ENCODE peak calls at places on chromosomes 11 and 22, in five cellular contexts. X, C, N, W and M are unnamed samples.

GRCh38 chr11:47400813-47401279 is 7.5 kb upstream of the SLC39A13 start:
- DNase-seq in X (no peak), C (no peak), N (no peak), W (no peak), M (no peak)

GRCh38 chr11:9461760-9462134 is 935 bp downstream of the ZNF143 start:
- DNase-seq in X (no peak), C (no peak), N (peak; percentile 33), W (no peak), M (no peak)

GRCh38 chr11:102830328-102830727 is 13.1 kb downstream of the MMP3 start:
- DNase-seq in X (no peak), C (peak; percentile 33), N (peak; percentile 30), W (no peak), M (no peak)

GRCh38 chr11:30729187-30729713 is 143.1 kb upstream of the MPPED2 start:
- DNase-seq in X (no peak), C (no peak), N (no peak), W (no peak), M (no peak)

GRCh38 chr11:63738720-63739360 is 29.7 kb downstream of the ZFTA start:
- DNase-seq in X (peak; percentile 33), C (peak; percentile 75), N (peak; percentile 85), W (peak; percentile 77), M (peak; percentile 76)

GRCh38 chr11:93766504-93766903 is 17.6 kb upstream of the MED17 start:
- DNase-seq in X (no peak), C (no peak), N (no peak), W (no peak), M (no peak)

GRCh38 chr11:123373754-123374621 is 56.1 kb upstream of the GRAMD1B start:
- DNase-seq in X (no peak), C (no peak), N (no peak), W (no peak), M (no peak)

GRCh38 chr22:49753961-49754673 is 73.6 kb downstream of the BRD1 start:
- DNase-seq in X (no peak), C (no peak), N (no peak), W (no peak), M (no peak)

GRCh38 chr11:126585388-126586302 is 230.2 kb downstream of the ST3GAL4 start:
- DNase-seq in X (peak; percentile 46), C (peak; percentile 95), N (peak; percentile 97), W (no peak), M (peak; percentile 48)

GRCh38 chr11:2565447-2566222 is 120.8 kb downstream of the KCNQ1 start:
- DNase-seq in X (no peak), C (no peak), N (no peak), W (no peak), M (no peak)

GRCh38 chr11:2088746-2089535 is 50.2 kb downstream of the IGF2 start:
- DNase-seq in X (no peak), C (no peak), N (no peak), W (no peak), M (no peak)

GRCh38 chr22:26410398-26410797 is 18.7 kb upstream of the ASPHD2 start:
- DNase-seq in X (no peak), C (no peak), N (no peak), W (no peak), M (no peak)

GRCh38 chr22:36569999-36570398 is 41.0 kb upstream of the EIF3D start:
- DNase-seq in X (no peak), C (no peak), N (peak; percentile 36), W (peak; percentile 70), M (peak; percentile 46)

GRCh38 chr11:1341928-1342524 is 32.6 kb upstream of the TOLLIP start:
- DNase-seq in X (no peak), C (peak; percentile 8), N (peak; percentile 27), W (no peak), M (no peak)

GRCh38 chr22:43310311-43310710 is 32.9 kb downstream of the SCUBE1 start:
- DNase-seq in X (no peak), C (no peak), N (no peak), W (no peak), M (no peak)

DNA sequence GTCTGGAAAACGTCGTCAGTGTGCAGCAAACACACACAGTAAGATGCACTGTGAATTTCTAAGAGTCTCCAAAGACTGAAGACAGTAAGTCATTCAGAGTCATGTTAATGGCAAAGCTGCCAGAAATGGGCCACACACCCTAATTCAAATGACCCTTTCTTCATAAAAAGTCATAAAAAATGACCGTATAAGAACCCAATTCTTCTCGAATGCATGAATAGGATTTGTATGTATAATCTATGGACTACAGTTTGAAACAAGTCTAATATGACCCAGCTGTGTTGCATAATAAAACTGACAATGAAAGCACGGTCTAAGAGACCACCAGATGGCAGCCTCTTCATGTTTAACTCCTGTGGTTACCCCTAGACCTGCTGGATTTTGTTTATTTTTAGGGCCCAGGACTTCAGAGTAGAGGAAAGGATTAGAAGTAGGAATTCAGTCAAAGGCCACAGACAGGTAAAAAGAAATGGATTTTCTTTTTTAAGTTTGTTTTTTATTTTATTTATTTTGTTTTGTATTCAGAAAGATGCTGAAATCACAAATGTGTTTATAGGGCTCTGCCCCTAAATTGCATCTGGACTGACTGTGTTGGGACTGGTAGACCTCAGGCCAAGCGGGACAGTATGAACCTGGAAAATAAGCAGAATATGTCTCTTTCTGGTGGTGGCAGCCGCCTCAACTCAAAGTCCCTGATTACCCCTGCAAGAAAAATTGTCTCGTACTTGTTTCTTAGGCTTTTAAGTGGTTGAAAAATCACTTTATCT is 32.1 kb upstream of the SLC5A12 start:
- DNase-seq in X (no peak), C (peak; percentile 59), N (peak; percentile 84), W (peak; percentile 31), M (peak; percentile 36)
- TF ChIP-seq CTCF in X (peak; percentile 69), C (peak; percentile 94), N (peak; percentile 90), W (peak; percentile 55), M (peak; percentile 76)

GRCh38 chr11:78418584-78419211 is 1.1 kb upstream of the GAB2 start:
- DNase-seq in X (no peak), C (no peak), N (peak; percentile 22), W (no peak), M (no peak)

GRCh38 chr11:78417175-78417887 is at the start of gene GAB2:
- DNase-seq in X (no peak), C (no peak), N (no peak), W (no peak), M (no peak)

GRCh38 chr11:78416285-78417174 is 1.1 kb downstream of the GAB2 start:
- DNase-seq in X (peak; percentile 34), C (peak; percentile 88), N (peak; percentile 89), W (peak; percentile 88), M (peak; percentile 78)

GRCh38 chr11:78419327-78419726 is 1.7 kb upstream of the GAB2 start:
- DNase-seq in X (no peak), C (peak; percentile 94), N (peak; percentile 100), W (no peak), M (no peak)

DNA sequence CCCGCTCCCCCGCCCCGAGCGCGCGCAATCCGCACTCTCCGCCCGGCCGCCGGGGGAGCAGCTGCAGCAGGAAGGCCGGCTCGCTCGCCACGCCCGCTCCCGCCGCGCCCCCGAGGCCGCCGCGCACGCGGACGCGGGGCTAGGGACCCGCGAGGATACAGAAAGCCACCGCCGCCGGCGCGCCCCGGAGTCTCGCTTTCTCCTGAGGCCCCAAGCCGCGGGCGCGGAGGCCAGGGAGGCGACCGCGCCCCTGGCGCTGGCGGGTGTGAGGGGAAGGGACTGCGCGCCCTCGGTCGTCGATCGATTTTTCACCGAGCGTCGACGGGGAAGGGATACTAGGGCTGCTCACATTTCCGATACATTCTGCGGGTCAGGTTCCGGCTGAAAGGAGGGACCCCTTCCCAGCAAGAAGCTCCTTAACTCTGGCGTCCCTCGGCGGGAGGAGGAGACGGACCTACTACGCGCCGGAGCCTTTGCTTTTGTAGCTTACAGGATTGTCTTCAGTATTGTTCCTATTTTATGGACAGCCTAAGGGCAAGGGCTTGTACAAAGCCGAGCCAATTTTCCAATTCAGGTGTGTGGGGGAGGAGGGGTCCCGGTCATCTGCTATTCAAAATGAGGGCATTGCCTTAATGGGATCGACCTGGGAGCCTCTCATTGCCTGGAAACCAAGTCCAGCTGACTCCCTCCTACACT is 416 bp upstream of the GAB2 start:
- DNase-seq in X (peak; percentile 73), C (peak; percentile 54), N (peak; percentile 56), W (peak; percentile 92), M (peak; percentile 87)
- TF ChIP-seq CTCF in X (no peak), C (peak; percentile 19), N (no peak), W (no peak), M (no peak)

GRCh38 chr11:21268036-21268435 is 598.6 kb downstream of the NELL1 start:
- DNase-seq in X (no peak), C (no peak), N (no peak), W (no peak), M (no peak)
- TF ChIP-seq CTCF in X (no peak), C (no peak), N (no peak), W (no peak), M (no peak)

GRCh38 chr22:39556970-39557811 is 13.4 kb upstream of the CACNA1I start:
- DNase-seq in X (no peak), C (no peak), N (peak; percentile 6), W (peak; percentile 59), M (peak; percentile 68)
- TF ChIP-seq CTCF in X (no peak), C (no peak), N (no peak), W (no peak), M (no peak)

GRCh38 chr11:46247664-46248063 is 29.8 kb upstream of the CREB3L1 start:
- DNase-seq in X (no peak), C (no peak), N (peak; percentile 68), W (no peak), M (peak; percentile 44)
- TF ChIP-seq CTCF in X (peak; percentile 16), C (peak; percentile 66), N (peak; percentile 30), W (no peak), M (peak; percentile 41)

GRCh38 chr11:35098850-35099249 is 40.1 kb upstream of the CD44 start:
- DNase-seq in X (no peak), C (no peak), N (no peak), W (no peak), M (no peak)
- TF ChIP-seq CTCF in X (no peak), C (no peak), N (no peak), W (no peak), M (no peak)